ENCODE peak calls at places on chromosome 7, in five cellular contexts. K, T, F, Z and V are unnamed samples.

GRCh38 chr7:27560706-27561235 is 101.9 kb downstream of the HIBADH start:
- DNase-seq in K (no peak), F (no peak), Z (peak), T (no peak), V (no peak)

GRCh38 chr7:128867842-128868623 is 5.4 kb downstream of the ATP6V1F start:
- DNase-seq in T (no peak), F (no peak), Z (peak), K (no peak), V (no peak)

GRCh38 chr7:106986450-106986977 is 58.0 kb upstream of the PRKAR2B start:
- DNase-seq in F (no peak), Z (no peak), K (no peak), T (no peak), V (no peak)

GRCh38 chr7:621572-622285 is 102.1 kb upstream of the PDGFA start:
- DNase-seq in K (no peak), F (no peak), T (peak), Z (no peak), V (no peak)

GRCh38 chr7:149633976-149634945 is 136.7 kb upstream of the ZNF746 start:
- DNase-seq in T (no peak), K (no peak), F (no peak), Z (no peak), V (no peak)

GRCh38 chr7:69654381-69654780 is 56.1 kb downstream of the AUTS2 start:
- DNase-seq in F (no peak), Z (no peak), T (no peak), K (no peak), V (no peak)

GRCh38 chr7:28592861-28593260 is 180.5 kb downstream of the CREB5 start:
- DNase-seq in T (no peak), K (no peak), Z (no peak), F (no peak), V (no peak)

GRCh38 chr7:138726288-138726687 is 25.1 kb upstream of the SVOPL start:
- DNase-seq in F (no peak), T (no peak), K (no peak), Z (no peak), V (no peak)

GRCh38 chr7:135719688-135720087 is 8.3 kb downstream of the SLC13A4 start:
- DNase-seq in Z (no peak), K (no peak), T (no peak), F (no peak), V (no peak)

GRCh38 chr7:151816562-151817314 is 60.2 kb downstream of the PRKAG2 start:
- DNase-seq in F (no peak), Z (no peak), K (no peak), T (no peak), V (no peak)

GRCh38 chr7:102463841-102464576 is 654 bp downstream of the ALKBH4 start:
- DNase-seq in F (peak), K (no peak), T (no peak), Z (peak), V (no peak)

GRCh38 chr7:147861058-147861716 is 729.4 kb upstream of the C7orf33 start:
- DNase-seq in T (no peak), Z (no peak), F (no peak), K (no peak), V (no peak)

GRCh38 chr7:98284335-98285036 is 3.0 kb downstream of the BRI3 start:
- DNase-seq in K (peak), T (peak), F (no peak), Z (peak), V (peak)

GRCh38 chr7:33300742-33301141 is 171.4 kb downstream of the BBS9 start:
- DNase-seq in T (no peak), K (no peak), Z (no peak), F (no peak), V (no peak)

GRCh38 chr7:142389544-142389943 is 131.7 kb upstream of the PRSS58 start:
- DNase-seq in Z (peak), F (no peak), T (peak), K (no peak), V (no peak)

GRCh38 chr7:64793106-64793755 is 997 bp upstream of the ZNF138 start:
- DNase-seq in K (no peak), F (no peak), Z (no peak), T (no peak), V (no peak)

GRCh38 chr7:80410081-80410480 is 101.8 kb downstream of the GNAT3 start:
- DNase-seq in T (no peak), F (peak), Z (peak), K (no peak), V (no peak)

GRCh38 chr7:79410345-79410744 is 43.1 kb downstream of the MAGI2 start:
- DNase-seq in K (no peak), T (no peak), F (no peak), Z (no peak), V (no peak)

GRCh38 chr7:1664711-1665591 is 5.1 kb upstream of the ELFN1 start:
- DNase-seq in T (peak), Z (peak), K (peak), F (peak), V (peak)

GRCh38 chr7:95296456-95296855 is 27.9 kb downstream of the PON1 start:
- DNase-seq in Z (no peak), T (no peak), F (no peak), K (no peak), V (no peak)

GRCh38 chr7:99106869-99107268 is 37.0 kb downstream of the SMURF1 start:
- DNase-seq in T (no peak), F (no peak), K (no peak), Z (no peak), V (no peak)

GRCh38 chr7:2817456-2817855 is 26.7 kb downstream of the GNA12 start:
- DNase-seq in Z (no peak), K (peak), T (no peak), F (no peak), V (no peak)